ENCODE peak calls at places on chromosomes 12 and 14, in seven cellular contexts. B, D, H, F, U, R and P are unnamed samples.

GRCh38 chr12:52041695-52042123 is 9.5 kb upstream of the NR4A1 start:
- DNase-seq in D (no peak), R (no peak), B (peak), H (peak), F (no peak), U (no peak), P (no peak)

GRCh38 chr14:30496852-30497251 is 62.1 kb upstream of the G2E3 start:
- DNase-seq in F (no peak), R (no peak), U (no peak), H (no peak), D (no peak), B (no peak), P (no peak)

GRCh38 chr14:61535470-61535869 is 159.8 kb upstream of the HIF1A start:
- DNase-seq in F (no peak), H (no peak), U (no peak), D (no peak), B (no peak), R (no peak), P (no peak)

GRCh38 chr14:39492267-39492666 is 60.0 kb upstream of the FBXO33 start:
- DNase-seq in U (no peak), B (no peak), F (no peak), D (no peak), R (no peak), H (no peak), P (no peak)

GRCh38 chr12:124952295-124952694 is 36.6 kb downstream of the DHX37 start:
- DNase-seq in F (no peak), D (no peak), R (no peak), H (no peak), B (no peak), U (no peak), P (no peak)

GRCh38 chr14:92190768-92191167 is 69.0 kb downstream of the CPSF2 start:
- DNase-seq in R (no peak), D (no peak), H (no peak), U (no peak), F (no peak), B (no peak), P (no peak)

GRCh38 chr12:105433804-105434203 is 103.3 kb downstream of the C12orf75 start:
- DNase-seq in B (no peak), U (no peak), H (no peak), F (no peak), R (no peak), D (no peak), P (no peak)

GRCh38 chr14:56666294-56666693 is 86.7 kb downstream of the TMEM260 start:
- DNase-seq in D (no peak), H (no peak), B (no peak), U (no peak), R (no peak), F (no peak), P (no peak)

GRCh38 chr14:104333903-104334811 is 195.8 kb downstream of the KIF26A start:
- DNase-seq in D (no peak), B (no peak), R (peak), H (peak), F (no peak), U (no peak), P (peak)

GRCh38 chr12:49943663-49943945 is 6.9 kb upstream of the AQP2 start:
- DNase-seq in D (no peak), H (no peak), F (no peak), U (peak), R (no peak), B (no peak), P (no peak)

GRCh38 chr12:120257041-120257821 is 8.3 kb downstream of the PXN start:
- DNase-seq in B (peak), R (no peak), D (no peak), F (no peak), H (no peak), U (no peak), P (no peak)

GRCh38 chr12:44155349-44155748 is 319.5 kb downstream of the TMEM117 start:
- DNase-seq in B (no peak), U (no peak), H (no peak), D (no peak), F (no peak), R (no peak), P (no peak)

GRCh38 chr12:132462778-132463177 is 27.2 kb upstream of the FBRSL1 start:
- DNase-seq in U (no peak), F (no peak), H (no peak), R (no peak), B (no peak), D (no peak), P (no peak)

GRCh38 chr12:116172224-116172849 is 105.2 kb downstream of the MED13L start:
- DNase-seq in B (no peak), F (peak), U (no peak), D (no peak), R (no peak), H (no peak), P (no peak)

GRCh38 chr14:94129758-94130414 is 482 bp upstream of the IFI27L2 start:
- DNase-seq in U (no peak), R (no peak), B (peak), H (peak), F (peak), D (no peak), P (peak)